ENCODE peak calls at places on chromosome 1, in eight cellular contexts. Y is left ventricle myocardium inferior; X is HFF-Myc; P is transverse colon; B is upper lobe of right lung; V is CD4-positive, alpha-beta T cell; U is glutamatergic neuron; S is thoracic aorta. T is an unnamed sample.

GRCh38 chr1:9270290-9270900 is 22.3 kb upstream of the SPSB1 start:
- DNase-seq in Y (peak; percentile 53), X (no peak), P (no peak), B (peak; percentile 57), V (no peak), U (no peak), S (no peak), T (no peak)

GRCh38 chr1:24874611-24875225 is 55.4 kb downstream of the RUNX3 start:
- DNase-seq in Y (no peak), X (no peak), P (no peak), B (no peak), V (no peak), U (no peak), S (no peak), T (no peak)

GRCh38 chr1:13642306-13643004 is 57.5 kb upstream of the PRDM2 start:
- DNase-seq in Y (no peak), X (no peak), P (no peak), B (no peak), V (no peak), U (peak; percentile 36), S (no peak), T (no peak)

GRCh38 chr1:165897326-165898303 is 70.2 kb downstream of the UCK2 start:
- DNase-seq in Y (no peak), X (no peak), P (no peak), B (no peak), V (no peak), U (no peak), S (no peak), T (no peak)

GRCh38 chr1:65146908-65147423 is 1.0 kb upstream of the AK4 start:
- DNase-seq in Y (no peak), X (no peak), P (no peak), B (no peak), V (no peak), U (no peak), S (no peak), T (no peak)

GRCh38 chr1:150708595-150708994 is 11.6 kb upstream of the GOLPH3L start:
- DNase-seq in Y (no peak), X (no peak), P (no peak), B (no peak), V (no peak), U (no peak), S (no peak), T (no peak)

GRCh38 chr1:208043690-208044089 is 132.8 kb upstream of the CD34 start:
- DNase-seq in Y (peak; percentile 52), X (no peak), P (no peak), B (no peak), V (no peak), U (no peak), S (no peak), T (no peak)

GRCh38 chr1:106584127-106584526 is 472.3 kb upstream of the PRMT6 start:
- DNase-seq in Y (no peak), X (no peak), P (no peak), B (no peak), V (no peak), U (no peak), S (no peak), T (no peak)

GRCh38 chr1:43969746-43970466 is at the start of gene DPH2:
- DNase-seq in Y (peak; percentile 97), X (peak; percentile 94), P (peak; percentile 97), B (peak; percentile 98), V (peak; percentile 93), U (peak; percentile 97), S (peak; percentile 96), T (peak; percentile 95)

GRCh38 chr1:27992271-27992670 is 32.5 kb downstream of the XKR8 start:
- DNase-seq in Y (no peak), X (no peak), P (no peak), B (no peak), V (peak; percentile 59), U (no peak), S (no peak), T (peak; percentile 20)

GRCh38 chr1:109655624-109656519 is at the start of gene GSTM4:
- DNase-seq in Y (peak; percentile 92), X (no peak), P (peak; percentile 93), B (peak; percentile 93), V (peak; percentile 69), U (peak; percentile 84), S (peak; percentile 53), T (peak; percentile 63)

GRCh38 chr1:206460846-206461426 is 9.3 kb upstream of the IKBKE start:
- DNase-seq in Y (no peak), X (no peak), P (no peak), B (peak; percentile 61), V (no peak), U (no peak), S (no peak), T (no peak)

DNA sequence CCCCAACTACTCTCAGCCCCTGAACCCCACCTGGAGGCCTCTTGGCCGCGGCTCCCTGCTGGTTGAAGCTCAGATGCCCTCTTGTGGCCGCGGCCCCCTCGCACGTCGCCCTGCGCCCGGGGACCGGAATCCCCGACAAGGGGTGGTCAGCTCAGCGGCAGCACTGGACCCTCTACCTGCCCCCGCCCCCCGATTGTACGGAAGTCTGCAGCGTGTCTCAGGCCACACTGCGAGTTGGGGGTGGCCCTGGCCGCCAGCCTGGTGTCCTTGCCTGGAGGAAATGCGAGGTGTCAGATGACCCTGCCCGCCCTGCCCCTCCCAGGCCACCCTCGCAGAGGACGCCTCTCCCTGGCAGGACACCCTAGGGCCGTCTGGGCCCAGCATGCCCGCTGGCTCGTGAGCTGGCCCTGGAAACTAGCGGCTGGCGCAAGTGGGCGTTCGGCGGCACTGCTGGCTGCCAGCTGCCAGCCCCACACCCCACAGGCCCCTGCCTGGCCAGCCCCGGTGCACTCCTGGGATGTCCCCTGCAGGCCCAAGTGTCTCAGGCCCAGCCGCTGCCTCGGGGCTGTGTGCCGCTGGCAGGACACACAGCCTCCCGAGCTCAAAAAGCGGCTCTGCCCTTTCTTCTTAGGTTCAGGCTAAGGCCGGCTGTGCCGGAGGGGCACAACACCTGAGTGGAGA is 60.8 kb downstream of the EDN2 start:
- DNase-seq in Y (peak; percentile 60), X (no peak), P (peak; percentile 18), B (peak; percentile 75), V (no peak), U (peak; percentile 43), S (no peak), T (peak; percentile 38)
- TF ChIP-seq CTCF in Y (peak; percentile 47), X (peak; percentile 31), P (no peak), B (peak; percentile 18), V (no peak), U (no peak), S (no peak), T (no peak)

GRCh38 chr1:197902131-197902453 is 338 bp upstream of the C1orf53 start:
- DNase-seq in Y (no peak), X (no peak), P (no peak), B (no peak), V (no peak), U (no peak), S (no peak), T (no peak)

GRCh38 chr1:197905699-197906351 is 3.4 kb downstream of the C1orf53 start:
- DNase-seq in Y (no peak), X (no peak), P (no peak), B (no peak), V (no peak), U (no peak), S (no peak), T (no peak)

GRCh38 chr1:197904126-197904787 is 1.8 kb downstream of the C1orf53 start:
- DNase-seq in Y (no peak), X (no peak), P (no peak), B (no peak), V (no peak), U (no peak), S (no peak), T (no peak)

GRCh38 chr1:197903196-197903514 is 725 bp downstream of the C1orf53 start:
- DNase-seq in Y (no peak), X (no peak), P (no peak), B (no peak), V (no peak), U (no peak), S (no peak), T (no peak)

DNA sequence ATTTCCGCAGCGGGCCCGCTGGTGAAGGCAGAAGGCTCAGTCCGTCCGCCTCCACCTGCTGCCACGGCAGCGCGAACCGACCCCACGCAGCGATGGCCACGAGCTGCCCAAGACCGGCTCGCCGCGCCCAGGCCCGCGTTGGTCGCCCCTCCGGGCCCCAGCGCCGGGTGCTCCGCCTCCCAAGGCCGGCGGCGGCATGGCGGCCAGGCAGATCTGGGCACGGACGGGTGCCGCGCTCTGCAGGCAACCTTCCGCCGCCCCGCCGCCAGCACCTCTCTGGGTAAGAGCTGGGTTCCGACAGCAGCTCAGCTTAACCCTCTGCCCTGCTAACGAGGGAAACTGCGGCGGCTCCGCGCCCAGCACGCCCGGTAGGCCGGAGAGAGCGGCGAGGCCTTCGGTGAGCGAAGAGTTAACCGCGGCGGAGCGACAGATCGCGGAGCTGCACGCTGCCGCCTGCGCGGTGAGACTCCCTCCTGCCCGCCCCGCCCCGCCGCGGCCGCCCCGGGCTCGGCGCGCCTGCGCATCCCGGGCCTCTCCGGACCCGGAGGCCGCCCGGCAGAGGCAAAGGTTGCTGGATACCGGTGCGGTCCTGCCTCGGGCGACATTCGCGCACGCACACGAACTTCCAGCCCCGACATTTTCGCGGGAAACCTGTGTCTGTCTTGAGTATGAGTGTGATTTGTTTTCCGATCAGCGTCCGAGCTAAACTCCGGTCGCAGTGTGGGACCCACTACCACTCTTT is at the start of gene C1orf53:
- DNase-seq in Y (peak; percentile 86), X (peak; percentile 19), P (peak; percentile 91), B (peak; percentile 95), V (peak; percentile 72), U (peak; percentile 90), S (no peak), T (peak; percentile 92)
- TF ChIP-seq CTCF in Y (no peak), X (no peak), P (peak; percentile 25), B (no peak), V (no peak), U (no peak), S (peak; percentile 23), T (no peak)

GRCh38 chr1:1238702-1239178 is 6.7 kb downstream of the B3GALT6 start:
- DNase-seq in Y (no peak), X (no peak), P (no peak), B (no peak), V (no peak), U (no peak), S (no peak), T (no peak)

GRCh38 chr1:1240348-1240732 is 6.2 kb downstream of the C1QTNF12 start:
- DNase-seq in Y (no peak), X (no peak), P (no peak), B (no peak), V (no peak), U (no peak), S (no peak), T (no peak)

GRCh38 chr1:1237874-1238701 is 6.1 kb downstream of the B3GALT6 start:
- DNase-seq in Y (no peak), X (no peak), P (peak; percentile 24), B (no peak), V (no peak), U (no peak), S (no peak), T (no peak)

GRCh38 chr1:1239624-1240347 is 6.7 kb downstream of the C1QTNF12 start:
- DNase-seq in Y (no peak), X (no peak), P (no peak), B (no peak), V (no peak), U (peak; percentile 58), S (no peak), T (no peak)

GRCh38 chr1:1239247-1239623 is 7.2 kb downstream of the B3GALT6 start:
- DNase-seq in Y (no peak), X (no peak), P (no peak), B (no peak), V (no peak), U (no peak), S (no peak), T (no peak)
- TF ChIP-seq CTCF in Y (no peak), X (no peak), P (no peak), B (no peak), V (no peak), U (no peak), S (no peak), T (no peak)

GRCh38 chr1:2049517-2050481 is at the start of gene PRKCZ:
- DNase-seq in Y (peak; percentile 84), X (no peak), P (peak; percentile 97), B (peak; percentile 98), V (peak; percentile 96), U (peak; percentile 63), S (no peak), T (peak; percentile 84)
- TF ChIP-seq CTCF in Y (peak; percentile 35), X (no peak), P (peak; percentile 81), B (peak; percentile 31), V (no peak), U (peak; percentile 51), S (no peak), T (peak; percentile 53)

T was measured in endothelial cell.